ENCODE peak calls at places on chromosomes 2 and 18, in five cellular contexts. D is A549, N is GM12878, J is K562, B is HepG2. Q is an unnamed sample.

GRCh38 chr2:11663427-11663826 is 6.6 kb downstream of the NTSR2 start:
- DNase-seq in J (no peak), D (no peak), B (no peak), N (no peak), Q (peak)

GRCh38 chr2:86070868-86071267 is 34.8 kb downstream of the POLR1A start:
- DNase-seq in B (no peak), D (no peak), J (no peak), N (no peak), Q (no peak)

GRCh38 chr18:45664824-45665763 is 49.8 kb downstream of the SLC14A2 start:
- DNase-seq in D (peak), B (peak), J (peak), N (no peak), Q (peak)

GRCh38 chr2:173625315-173625714 is 270.6 kb downstream of the CDCA7 start:
- DNase-seq in J (peak), N (no peak), D (no peak), B (no peak), Q (no peak)

GRCh38 chr2:227377461-227378351 is 1.4 kb downstream of the TM4SF20 start:
- DNase-seq in N (no peak), D (no peak), J (no peak), B (no peak), Q (no peak)

GRCh38 chr2:227818569-227819397 is 5.1 kb downstream of the CCL20 start:
- DNase-seq in J (no peak), B (peak), N (no peak), D (peak), Q (no peak)

GRCh38 chr2:21381421-21381820 is 257.7 kb downstream of the TDRD15 start:
- DNase-seq in N (no peak), B (no peak), J (no peak), D (no peak), Q (peak)

GRCh38 chr2:171706152-171706803 is 19.0 kb downstream of the DYNC1I2 start:
- DNase-seq in N (no peak), B (peak), D (peak), J (peak), Q (peak)

GRCh38 chr2:46803911-46804670 is 111.5 kb downstream of the MCFD2 start:
- DNase-seq in N (no peak), B (no peak), D (no peak), J (no peak), Q (peak)

GRCh38 chr18:8688428-8688827 is 16.9 kb upstream of the MTCL1 start:
- DNase-seq in N (no peak), J (no peak), B (no peak), D (no peak), Q (no peak)

GRCh38 chr18:30970201-30970816 is 72.2 kb downstream of the DSC3 start:
- DNase-seq in N (no peak), J (peak), D (peak), B (peak), Q (peak)

GRCh38 chr2:111101592-111101991 is 19.1 kb upstream of the BCL2L11 start:
- DNase-seq in N (no peak), B (no peak), D (no peak), J (no peak), Q (no peak)

GRCh38 chr2:150144546-150145305 is 342.7 kb downstream of the RND3 start:
- DNase-seq in J (no peak), D (no peak), N (no peak), B (no peak), Q (peak)

GRCh38 chr18:40415224-40415791 is 1539.7 kb upstream of the PIK3C3 start:
- DNase-seq in B (no peak), D (no peak), J (no peak), N (no peak), Q (no peak)

GRCh38 chr2:158009425-158009824 is 92.3 kb upstream of the UPP2 start:
- DNase-seq in B (no peak), N (no peak), D (no peak), J (peak), Q (no peak)

GRCh38 chr2:229719926-229720652 is 5.7 kb upstream of the DNER start:
- DNase-seq in N (no peak), D (no peak), B (no peak), J (peak), Q (peak)

GRCh38 chr2:239883326-239884050 is 141.7 kb downstream of the NDUFA10 start:
- DNase-seq in J (no peak), N (no peak), D (no peak), B (no peak), Q (no peak)

GRCh38 chr18:11567391-11567790 is 42.0 kb upstream of the SLC35G4 start:
- DNase-seq in B (no peak), N (no peak), J (no peak), D (no peak), Q (no peak)

GRCh38 chr2:8500124-8501054 is 181.5 kb upstream of the ID2 start:
- DNase-seq in D (no peak), B (peak), J (no peak), N (no peak), Q (peak)

GRCh38 chr18:27225947-27226481 is 40.9 kb upstream of the CHST9 start:
- DNase-seq in N (no peak), B (no peak), D (no peak), J (no peak), Q (no peak)

GRCh38 chr18:27227721-27228120 is 42.6 kb upstream of the CHST9 start:
- DNase-seq in N (no peak), J (no peak), B (no peak), D (no peak), Q (no peak)

GRCh38 chr18:27226556-27227075 is 41.5 kb upstream of the CHST9 start:
- DNase-seq in J (no peak), B (no peak), N (no peak), D (no peak), Q (no peak)

GRCh38 chr18:27223570-27224340 is 38.6 kb upstream of the CHST9 start:
- DNase-seq in B (no peak), N (no peak), D (no peak), J (no peak), Q (no peak)
- TF ChIP-seq BHLHE40 in B (no peak), N (no peak), D (no peak), J (no peak), Q (no peak)

DNA sequence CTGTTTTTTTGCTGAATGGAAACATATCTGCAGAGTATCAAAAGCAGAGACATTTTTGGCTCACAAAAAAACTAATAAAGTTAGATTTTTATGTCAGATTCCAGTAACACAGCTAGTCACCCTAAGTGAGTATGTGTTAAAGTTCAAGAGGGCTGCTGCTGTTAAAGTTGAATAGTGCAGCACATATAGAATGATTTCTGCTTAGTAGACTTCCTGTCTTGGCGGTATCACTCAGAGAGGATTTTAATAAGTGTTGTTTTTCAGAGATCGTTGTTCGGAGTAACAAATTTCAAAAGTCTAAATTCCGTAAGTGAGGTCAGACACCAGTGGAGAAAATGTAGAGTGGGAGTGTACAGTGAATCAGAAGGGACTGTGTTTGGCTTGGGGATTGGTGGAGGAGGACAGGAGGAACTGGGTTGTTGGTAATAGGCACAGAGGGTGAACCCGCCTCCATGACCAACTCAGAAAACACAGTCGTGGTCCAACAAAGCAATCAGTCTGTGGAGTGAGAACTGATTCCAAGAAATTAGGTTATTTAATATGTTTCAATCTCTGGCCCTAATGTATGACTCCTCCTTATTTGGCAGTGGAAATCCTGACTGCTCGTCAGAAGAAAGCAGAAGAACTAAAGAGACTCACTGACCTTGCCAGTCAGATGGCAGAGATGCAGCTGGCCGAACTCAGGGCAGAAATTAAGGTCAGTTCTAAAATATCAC is 43.0 kb downstream of the KCTD18 start:
- DNase-seq in D (no peak), N (no peak), J (no peak), B (no peak), Q (peak)
- TF ChIP-seq CEBPB in D (no peak), N (no peak), J (no peak), B (no peak), Q (no peak)

GRCh38 chr2:234142530-234142929 is 92.0 kb downstream of the SPP2 start:
- DNase-seq in J (no peak), D (no peak), N (no peak), B (no peak), Q (peak)

GRCh38 chr2:234145511-234145910 is 95.0 kb downstream of the SPP2 start:
- DNase-seq in D (no peak), B (no peak), J (no peak), N (no peak), Q (no peak)

GRCh38 chr2:234146087-234146826 is 95.8 kb downstream of the SPP2 start:
- DNase-seq in B (no peak), J (no peak), N (no peak), D (no peak), Q (peak)

GRCh38 chr2:234145057-234145456 is 94.6 kb downstream of the SPP2 start:
- DNase-seq in D (no peak), B (no peak), J (no peak), N (no peak), Q (no peak)

GRCh38 chr2:234147335-234147861 is 96.9 kb downstream of the SPP2 start:
- DNase-seq in B (no peak), J (no peak), D (no peak), N (no peak), Q (no peak)
- TF ChIP-seq BHLHE40 in B (no peak), J (no peak), D (no peak), N (no peak), Q (no peak)

GRCh38 chr2:38417745-38418689 is 40.9 kb upstream of the ATL2 start:
- DNase-seq in B (no peak), J (no peak), D (no peak), N (no peak), Q (no peak)
- TF ChIP-seq CEBPB in B (no peak), J (no peak), D (no peak), N (no peak), Q (no peak)

GRCh38 chr2:159971365-159972122 is 90.9 kb downstream of the PLA2R1 start:
- DNase-seq in N (no peak), D (no peak), B (no peak), J (no peak), Q (no peak)
- TF ChIP-seq BHLHE40 in N (no peak), D (no peak), B (no peak), J (no peak), Q (no peak)